ENCODE peak calls at places on chromosome 9, in five cellular contexts. One of them, this sample, is unnamed.

GRCh38 chr9:104903609-104904008 is 24.3 kb downstream of the ABCA1 start:
- DNase-seq in cardiac muscle cell: peak; percentile 62
- DNase-seq in A549: no peak
- DNase-seq in fibroblast of lung: peak; percentile 90
- DNase-seq in HCT116: no peak
- DNase-seq in this sample: no peak

GRCh38 chr9:75803130-75803529 is 87.3 kb upstream of the PCSK5 start:
- DNase-seq in cardiac muscle cell: peak; percentile 40
- DNase-seq in A549: no peak
- DNase-seq in fibroblast of lung: peak; percentile 68
- DNase-seq in HCT116: no peak
- DNase-seq in this sample: no peak

GRCh38 chr9:87884578-87885459 is 2.1 kb downstream of the SPATA31E1 start:
- DNase-seq in cardiac muscle cell: no peak
- DNase-seq in A549: no peak
- DNase-seq in fibroblast of lung: no peak
- DNase-seq in HCT116: no peak
- DNase-seq in this sample: no peak

GRCh38 chr9:35114921-35115341 is 731 bp downstream of the ATOSB start:
- DNase-seq in cardiac muscle cell: peak; percentile 42
- DNase-seq in A549: peak; percentile 38
- DNase-seq in fibroblast of lung: no peak
- DNase-seq in HCT116: no peak
- DNase-seq in this sample: peak; percentile 74

GRCh38 chr9:133792721-133793470 is 54.7 kb upstream of the SARDH start:
- DNase-seq in cardiac muscle cell: peak; percentile 84
- DNase-seq in A549: peak; percentile 70
- DNase-seq in fibroblast of lung: peak; percentile 60
- DNase-seq in HCT116: peak; percentile 16
- DNase-seq in this sample: peak; percentile 51

GRCh38 chr9:37626708-37627293 is 24.0 kb upstream of the FRMPD1 start:
- DNase-seq in cardiac muscle cell: no peak
- DNase-seq in A549: no peak
- DNase-seq in fibroblast of lung: no peak
- DNase-seq in HCT116: no peak
- DNase-seq in this sample: no peak

GRCh38 chr9:12775373-12775962 is 648 bp downstream of the LURAP1L start:
- DNase-seq in cardiac muscle cell: no peak
- DNase-seq in A549: no peak
- DNase-seq in fibroblast of lung: peak; percentile 25
- DNase-seq in HCT116: no peak
- DNase-seq in this sample: no peak

GRCh38 chr9:89903076-89903475 is 298.3 kb downstream of the GADD45G start:
- DNase-seq in cardiac muscle cell: no peak
- DNase-seq in A549: no peak
- DNase-seq in fibroblast of lung: no peak
- DNase-seq in HCT116: no peak
- DNase-seq in this sample: no peak

GRCh38 chr9:137611623-137612609 is 6.4 kb downstream of the ARRDC1 start:
- DNase-seq in cardiac muscle cell: peak; percentile 57
- DNase-seq in A549: peak; percentile 89
- DNase-seq in fibroblast of lung: peak; percentile 84
- DNase-seq in HCT116: peak; percentile 90
- DNase-seq in this sample: peak; percentile 98

GRCh38 chr9:129009584-129010141 is 18.5 kb downstream of the SH3GLB2 start:
- DNase-seq in cardiac muscle cell: no peak
- DNase-seq in A549: no peak
- DNase-seq in fibroblast of lung: no peak
- DNase-seq in HCT116: no peak
- DNase-seq in this sample: no peak

GRCh38 chr9:120723547-120723946 is 9.3 kb upstream of the MEGF9 start:
- DNase-seq in cardiac muscle cell: peak; percentile 87
- DNase-seq in A549: no peak
- DNase-seq in fibroblast of lung: peak; percentile 82
- DNase-seq in HCT116: no peak
- DNase-seq in this sample: no peak

GRCh38 chr9:138082918-138083636 is 205.5 kb downstream of the CACNA1B start:
- DNase-seq in cardiac muscle cell: no peak
- DNase-seq in A549: no peak
- DNase-seq in fibroblast of lung: no peak
- DNase-seq in HCT116: no peak
- DNase-seq in this sample: no peak

GRCh38 chr9:97632406-97632991 is 669 bp downstream of the TSTD2 start:
- DNase-seq in cardiac muscle cell: peak; percentile 86
- DNase-seq in A549: no peak
- DNase-seq in fibroblast of lung: peak; percentile 82
- DNase-seq in HCT116: no peak
- DNase-seq in this sample: peak; percentile 10

GRCh38 chr9:14312721-14313377 is 1.1 kb downstream of the NFIB start:
- DNase-seq in cardiac muscle cell: no peak
- DNase-seq in A549: peak; percentile 31
- DNase-seq in fibroblast of lung: peak; percentile 55
- DNase-seq in HCT116: no peak
- DNase-seq in this sample: no peak

GRCh38 chr9:129898205-129898604 is 62.9 kb downstream of the USP20 start:
- DNase-seq in cardiac muscle cell: peak; percentile 37
- DNase-seq in A549: peak; percentile 68
- DNase-seq in fibroblast of lung: peak; percentile 33
- DNase-seq in HCT116: no peak
- DNase-seq in this sample: peak; percentile 19

GRCh38 chr9:79583957-79584654 is 12.3 kb downstream of the TLE4 start:
- DNase-seq in cardiac muscle cell: no peak
- DNase-seq in A549: no peak
- DNase-seq in fibroblast of lung: no peak
- DNase-seq in HCT116: no peak
- DNase-seq in this sample: peak; percentile 14

GRCh38 chr9:110967196-110967595 is 71.1 kb downstream of the LPAR1 start:
- DNase-seq in cardiac muscle cell: no peak
- DNase-seq in A549: no peak
- DNase-seq in fibroblast of lung: no peak
- DNase-seq in HCT116: no peak
- DNase-seq in this sample: no peak

GRCh38 chr9:72362680-72363139 is 2.3 kb downstream of the ZFAND5 start:
- DNase-seq in cardiac muscle cell: peak; percentile 77
- DNase-seq in A549: peak; percentile 84
- DNase-seq in fibroblast of lung: peak; percentile 76
- DNase-seq in HCT116: no peak
- DNase-seq in this sample: peak; percentile 63

DNA sequence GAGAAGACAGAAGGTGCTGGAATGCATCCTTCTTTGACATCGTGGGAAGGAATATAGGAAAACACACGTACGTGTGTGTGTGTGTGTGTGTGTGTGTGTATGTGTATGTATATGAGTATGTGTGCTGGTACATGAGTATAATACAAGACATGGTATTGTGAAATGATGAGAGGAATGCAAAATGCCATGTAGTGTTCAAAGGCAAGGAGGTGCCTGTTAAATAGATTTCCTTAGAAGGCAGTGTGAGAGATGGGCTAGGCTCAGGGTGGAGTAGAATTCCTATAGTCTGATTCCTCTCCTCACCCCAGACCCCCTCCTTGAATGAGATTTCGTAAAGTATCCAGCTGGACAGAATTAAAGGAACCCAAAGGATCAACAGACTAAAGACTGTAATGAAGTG is 11.1 kb downstream of the GPR21 start:
- DNase-seq in cardiac muscle cell: peak; percentile 70
- DNase-seq in A549: peak; percentile 4
- DNase-seq in fibroblast of lung: peak; percentile 81
- DNase-seq in HCT116: no peak
- DNase-seq in this sample: no peak
- H3K27ac ChIP-seq in cardiac muscle cell: no peak overlapping the region
- H3K27ac ChIP-seq in A549: no peak overlapping the region
- H3K27ac ChIP-seq in fibroblast of lung: no peak overlapping the region
- H3K27ac ChIP-seq in HCT116: no peak overlapping the region
- H3K27ac ChIP-seq in this sample: peak overlapping the region; percentile 20

GRCh38 chr9:116942593-116943061 is 255.5 kb downstream of the TRIM32 start:
- DNase-seq in cardiac muscle cell: no peak
- DNase-seq in A549: no peak
- DNase-seq in fibroblast of lung: no peak
- DNase-seq in HCT116: no peak
- DNase-seq in this sample: no peak
- H3K4me3 ChIP-seq in cardiac muscle cell: no peak overlapping the region
- H3K4me3 ChIP-seq in A549: no peak overlapping the region
- H3K4me3 ChIP-seq in fibroblast of lung: no peak overlapping the region
- H3K4me3 ChIP-seq in HCT116: no peak overlapping the region
- H3K4me3 ChIP-seq in this sample: no peak overlapping the region

GRCh38 chr9:96611302-96611701 is 8.3 kb downstream of the CDC14B start:
- DNase-seq in cardiac muscle cell: no peak
- DNase-seq in A549: no peak
- DNase-seq in fibroblast of lung: no peak
- DNase-seq in HCT116: no peak
- DNase-seq in this sample: no peak
- H3K27ac ChIP-seq in cardiac muscle cell: no peak overlapping the region
- H3K27ac ChIP-seq in A549: peak overlapping the region; percentile 41
- H3K27ac ChIP-seq in fibroblast of lung: peak overlapping the region; percentile 80
- H3K27ac ChIP-seq in HCT116: no peak overlapping the region
- H3K27ac ChIP-seq in this sample: no peak overlapping the region

GRCh38 chr9:22514866-22515265 is 68.2 kb downstream of the DMRTA1 start:
- DNase-seq in cardiac muscle cell: no peak
- DNase-seq in A549: peak; percentile 5
- DNase-seq in fibroblast of lung: no peak
- DNase-seq in HCT116: no peak
- DNase-seq in this sample: no peak

GRCh38 chr9:22508790-22509189 is 62.2 kb downstream of the DMRTA1 start:
- DNase-seq in cardiac muscle cell: no peak
- DNase-seq in A549: no peak
- DNase-seq in fibroblast of lung: no peak
- DNase-seq in HCT116: no peak
- DNase-seq in this sample: no peak

GRCh38 chr9:22512495-22512894 is 65.9 kb downstream of the DMRTA1 start:
- DNase-seq in cardiac muscle cell: no peak
- DNase-seq in A549: no peak
- DNase-seq in fibroblast of lung: no peak
- DNase-seq in HCT116: no peak
- DNase-seq in this sample: no peak
- H3K4me3 ChIP-seq in cardiac muscle cell: no peak overlapping the region
- H3K4me3 ChIP-seq in A549: no peak overlapping the region
- H3K4me3 ChIP-seq in fibroblast of lung: no peak overlapping the region
- H3K4me3 ChIP-seq in HCT116: no peak overlapping the region
- H3K4me3 ChIP-seq in this sample: no peak overlapping the region

GRCh38 chr9:99221266-99221622 is 498 bp downstream of the ALG2 start:
- DNase-seq in cardiac muscle cell: no peak
- DNase-seq in A549: no peak
- DNase-seq in fibroblast of lung: no peak
- DNase-seq in HCT116: no peak
- DNase-seq in this sample: peak; percentile 35
- H3K27ac ChIP-seq in cardiac muscle cell: peak overlapping the region; percentile 99
- H3K27ac ChIP-seq in A549: peak overlapping the region; percentile 91
- H3K27ac ChIP-seq in fibroblast of lung: peak overlapping the region; percentile 99
- H3K27ac ChIP-seq in HCT116: peak overlapping the region; percentile 83
- H3K27ac ChIP-seq in this sample: peak overlapping the region; percentile 96

GRCh38 chr9:33161011-33161588 is 6.0 kb downstream of the B4GALT1 start:
- DNase-seq in cardiac muscle cell: peak; percentile 96
- DNase-seq in A549: peak; percentile 90
- DNase-seq in fibroblast of lung: peak; percentile 100
- DNase-seq in HCT116: peak; percentile 88
- DNase-seq in this sample: peak; percentile 65

GRCh38 chr9:33158555-33159057 is 8.5 kb downstream of the B4GALT1 start:
- DNase-seq in cardiac muscle cell: no peak
- DNase-seq in A549: no peak
- DNase-seq in fibroblast of lung: no peak
- DNase-seq in HCT116: no peak
- DNase-seq in this sample: no peak

GRCh38 chr9:33157960-33158359 is 9.2 kb downstream of the B4GALT1 start:
- DNase-seq in cardiac muscle cell: no peak
- DNase-seq in A549: no peak
- DNase-seq in fibroblast of lung: no peak
- DNase-seq in HCT116: no peak
- DNase-seq in this sample: no peak

GRCh38 chr9:33159058-33159759 is 7.9 kb downstream of the B4GALT1 start:
- DNase-seq in cardiac muscle cell: peak; percentile 75
- DNase-seq in A549: peak; percentile 69
- DNase-seq in fibroblast of lung: no peak
- DNase-seq in HCT116: no peak
- DNase-seq in this sample: peak; percentile 89

GRCh38 chr9:33159760-33160127 is 7.4 kb downstream of the B4GALT1 start:
- DNase-seq in cardiac muscle cell: peak; percentile 87
- DNase-seq in A549: peak; percentile 66
- DNase-seq in fibroblast of lung: peak; percentile 93
- DNase-seq in HCT116: no peak
- DNase-seq in this sample: peak; percentile 54
- H3K4me3 ChIP-seq in cardiac muscle cell: no peak overlapping the region
- H3K4me3 ChIP-seq in A549: peak overlapping the region; percentile 32
- H3K4me3 ChIP-seq in fibroblast of lung: peak overlapping the region; percentile 23
- H3K4me3 ChIP-seq in HCT116: no peak overlapping the region
- H3K4me3 ChIP-seq in this sample: no peak overlapping the region

GRCh38 chr9:127968717-127969383 is 11.9 kb downstream of the EEIG1 start:
- DNase-seq in cardiac muscle cell: peak; percentile 82
- DNase-seq in A549: peak; percentile 75
- DNase-seq in fibroblast of lung: peak; percentile 92
- DNase-seq in HCT116: peak; percentile 67
- DNase-seq in this sample: peak; percentile 67
- H3K27ac ChIP-seq in cardiac muscle cell: no peak overlapping the region
- H3K27ac ChIP-seq in A549: peak overlapping the region; percentile 98
- H3K27ac ChIP-seq in fibroblast of lung: peak overlapping the region; percentile 84
- H3K27ac ChIP-seq in HCT116: peak overlapping the region; percentile 88
- H3K27ac ChIP-seq in this sample: peak overlapping the region; percentile 93

GRCh38 chr9:122336836-122337560 is 33.8 kb upstream of the PTGS1 start:
- DNase-seq in cardiac muscle cell: no peak
- DNase-seq in A549: no peak
- DNase-seq in fibroblast of lung: no peak
- DNase-seq in HCT116: no peak
- DNase-seq in this sample: no peak
- H3K4me3 ChIP-seq in cardiac muscle cell: no peak overlapping the region
- H3K4me3 ChIP-seq in A549: no peak overlapping the region
- H3K4me3 ChIP-seq in fibroblast of lung: no peak overlapping the region
- H3K4me3 ChIP-seq in HCT116: no peak overlapping the region
- H3K4me3 ChIP-seq in this sample: no peak overlapping the region

GRCh38 chr9:127112056-127112455 is 10.4 kb downstream of the ANGPTL2 start:
- DNase-seq in cardiac muscle cell: peak; percentile 23
- DNase-seq in A549: no peak
- DNase-seq in fibroblast of lung: no peak
- DNase-seq in HCT116: no peak
- DNase-seq in this sample: no peak
- H3K27ac ChIP-seq in cardiac muscle cell: no peak overlapping the region
- H3K27ac ChIP-seq in A549: no peak overlapping the region
- H3K27ac ChIP-seq in fibroblast of lung: no peak overlapping the region
- H3K27ac ChIP-seq in HCT116: no peak overlapping the region
- H3K27ac ChIP-seq in this sample: no peak overlapping the region

DNA sequence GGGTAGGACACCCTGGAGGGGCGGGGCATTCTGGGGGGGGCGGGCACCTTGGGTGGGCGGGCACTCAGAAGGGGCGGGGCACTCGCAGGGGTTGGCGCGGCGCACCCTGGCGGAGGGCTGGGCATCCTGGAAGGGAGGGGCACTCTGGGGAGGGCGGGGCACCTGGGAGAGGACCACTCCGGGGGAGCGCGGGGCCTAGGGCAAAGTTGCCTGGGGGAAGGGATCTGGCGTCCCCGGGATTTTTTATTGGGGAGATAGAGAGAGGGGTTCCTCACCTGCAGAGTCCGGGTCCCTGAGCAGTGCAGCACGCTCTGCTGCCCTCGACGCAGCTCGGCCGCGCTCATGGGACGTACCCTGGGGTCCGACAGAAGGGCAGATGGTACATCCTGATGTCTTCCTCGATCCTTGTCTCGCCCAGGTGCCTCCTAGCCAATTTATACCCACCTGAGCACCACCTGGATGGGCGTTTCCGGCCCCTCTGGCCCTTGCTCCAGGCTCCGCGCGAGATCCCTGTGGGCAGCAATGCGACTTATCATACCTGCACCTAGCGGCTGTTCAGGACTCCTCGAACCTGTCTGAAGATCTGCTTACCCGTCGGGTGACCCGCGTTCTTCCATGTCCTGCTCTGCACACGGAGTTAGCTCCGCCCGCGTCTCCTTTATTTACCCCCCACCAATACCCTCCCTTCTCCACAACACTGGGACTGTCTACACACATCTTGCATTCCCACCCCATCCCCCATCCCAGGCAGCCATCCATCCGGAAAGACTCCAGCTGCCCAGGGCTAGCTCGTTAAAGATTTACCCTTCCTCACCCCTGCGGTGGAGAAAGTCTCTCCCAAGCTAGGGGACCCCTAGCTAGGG is at the start of gene KIF12:
- DNase-seq in cardiac muscle cell: no peak
- DNase-seq in A549: peak; percentile 57
- DNase-seq in fibroblast of lung: no peak
- DNase-seq in HCT116: peak; percentile 22
- DNase-seq in this sample: peak; percentile 86
- H3K4me3 ChIP-seq in cardiac muscle cell: peak within 1 kb of the TSS; percentile 38
- H3K4me3 ChIP-seq in A549: peak within 1 kb of the TSS; percentile 84
- H3K4me3 ChIP-seq in fibroblast of lung: no peak within 1 kb of the TSS
- H3K4me3 ChIP-seq in HCT116: peak within 1 kb of the TSS; percentile 43
- H3K4me3 ChIP-seq in this sample: peak within 1 kb of the TSS; percentile 65

This sample was measured in small intestine.